ENCODE peak calls at places on chromosome 7, in eight cellular contexts. K is fibroblast of the aortic adventitia; J is activated CD4-positive, alpha-beta T cell treated with anti-CD3 and anti-CD28 coated beads, Interleukin-2, amount 50 U/mL, for 1 hour; L is kidney; X is activated T-helper 9 cell treated with anti-CD3 and anti-CD28 coated beads, Interleukin-2, amount 50 U/mL, for 16 hours; U is NCI-H1092 treated with DMSO at 0.1 percent for 48 hours; Z is psoas muscle; N is Peyer's patch. W is an unnamed sample.

GRCh38 chr7:127064-127598 is 65.2 kb upstream of the FAM20C start:
- DNase-seq in U (no peak), N (no peak), K (no peak), J (no peak), L (no peak), Z (no peak), X (no peak), W (no peak)

GRCh38 chr7:33806284-33807157 is 98.8 kb upstream of the BMPER start:
- DNase-seq in N (no peak), Z (no peak), L (no peak), J (no peak), K (peak; percentile 81), X (no peak), U (no peak), W (no peak)

GRCh38 chr7:1924185-1924817 is 254.2 kb downstream of the ELFN1 start:
- DNase-seq in Z (no peak), U (no peak), J (no peak), N (no peak), X (no peak), K (peak; percentile 77), L (peak; percentile 14), W (no peak)

GRCh38 chr7:2508327-2509231 is 11.0 kb upstream of the LFNG start:
- DNase-seq in X (peak; percentile 60), L (peak; percentile 95), Z (peak; percentile 70), J (peak; percentile 73), N (peak; percentile 94), U (no peak), K (no peak), W (no peak)

GRCh38 chr7:156223935-156224334 is 411.7 kb upstream of the SHH start:
- DNase-seq in U (no peak), Z (no peak), K (no peak), L (no peak), J (no peak), X (no peak), N (no peak), W (no peak)

GRCh38 chr7:5143935-5144903 is 45.8 kb upstream of the WIPI2 start:
- DNase-seq in K (peak; percentile 1), J (peak; percentile 66), X (peak; percentile 64), L (peak; percentile 76), Z (peak; percentile 16), U (peak; percentile 11), N (peak; percentile 63), W (no peak)

GRCh38 chr7:415646-416525 is 103.8 kb downstream of the PDGFA start:
- DNase-seq in N (no peak), K (no peak), L (peak; percentile 48), U (no peak), J (no peak), Z (no peak), X (no peak), W (no peak)

GRCh38 chr7:95620631-95621030 is 24.3 kb upstream of the PDK4 start:
- DNase-seq in J (no peak), K (no peak), Z (no peak), U (no peak), X (no peak), L (no peak), N (no peak), W (no peak)

GRCh38 chr7:91759205-91759863 is 121.2 kb downstream of the MTERF1 start:
- DNase-seq in Z (no peak), N (no peak), J (no peak), X (no peak), U (no peak), L (peak; percentile 71), K (peak; percentile 32), W (no peak)

GRCh38 chr7:129635300-129636029 is 23.9 kb downstream of the NRF1 start:
- DNase-seq in Z (peak; percentile 40), N (peak; percentile 62), X (peak; percentile 28), L (no peak), U (peak; percentile 82), J (peak; percentile 63), K (peak; percentile 83), W (peak; percentile 48)

GRCh38 chr7:155454183-155455112 is 3.5 kb upstream of the EN2 start:
- DNase-seq in U (peak; percentile 45), N (no peak), Z (no peak), X (no peak), L (peak; percentile 43), K (no peak), J (no peak), W (no peak)

GRCh38 chr7:44986218-44987053 is 7.6 kb upstream of the MYO1G start:
- DNase-seq in J (peak; percentile 95), U (peak; percentile 95), L (peak; percentile 98), K (peak; percentile 96), Z (peak; percentile 95), X (peak; percentile 93), N (peak; percentile 93), W (peak; percentile 85)

GRCh38 chr7:67551027-67551426 is 554.4 kb downstream of the TYW1 start:
- DNase-seq in J (no peak), N (no peak), U (peak; percentile 95), K (no peak), Z (no peak), L (no peak), X (no peak), W (no peak)

GRCh38 chr7:34158754-34159153 is 253.4 kb downstream of the BMPER start:
- DNase-seq in K (no peak), X (no peak), L (no peak), N (no peak), J (no peak), U (peak; percentile 37), Z (peak; percentile 45), W (no peak)

GRCh38 chr7:104106106-104106505 is 101.7 kb downstream of the ORC5 start:
- DNase-seq in L (no peak), X (no peak), Z (no peak), U (peak; percentile 51), J (no peak), N (no peak), K (peak; percentile 46), W (no peak)

GRCh38 chr7:29921404-29922010 is 68.1 kb downstream of the SCRN1 start:
- DNase-seq in K (peak; percentile 73), X (peak; percentile 5), L (no peak), J (peak; percentile 20), Z (no peak), U (peak; percentile 79), N (peak; percentile 23), W (peak; percentile 5)

GRCh38 chr7:149642579-149642978 is 130.8 kb downstream of the ZNF467 start:
- DNase-seq in L (no peak), J (no peak), U (no peak), X (no peak), N (no peak), Z (no peak), K (no peak), W (no peak)

GRCh38 chr7:155901176-155901575 is 88.9 kb upstream of the SHH start:
- DNase-seq in X (no peak), N (no peak), L (peak; percentile 39), K (no peak), J (no peak), U (no peak), Z (no peak), W (no peak)

GRCh38 chr7:112272921-112273561 is 66.5 kb downstream of the ZNF277 start:
- DNase-seq in Z (no peak), J (no peak), K (no peak), N (no peak), X (no peak), U (peak; percentile 50), L (no peak), W (no peak)

GRCh38 chr7:114243646-114244045 is 171.0 kb upstream of the FOXP2 start:
- DNase-seq in N (no peak), L (no peak), X (no peak), U (no peak), K (no peak), J (no peak), Z (no peak), W (no peak)

GRCh38 chr7:80681272-80681885 is 42.9 kb downstream of the CD36 start:
- DNase-seq in Z (no peak), N (no peak), J (no peak), K (peak; percentile 50), U (peak; percentile 63), L (no peak), X (no peak), W (no peak)

GRCh38 chr7:151719031-151719894 is 157.7 kb downstream of the PRKAG2 start:
- DNase-seq in X (no peak), U (no peak), J (no peak), L (no peak), N (no peak), Z (no peak), K (no peak), W (no peak)

GRCh38 chr7:6074612-6075380 is 43.6 kb downstream of the ANKRD61 start:
- DNase-seq in X (no peak), K (no peak), N (no peak), U (no peak), Z (no peak), J (no peak), L (peak; percentile 18), W (no peak)

GRCh38 chr7:65216469-65216868 is 157.2 kb upstream of the ZNF92 start:
- DNase-seq in Z (no peak), J (peak; percentile 51), U (peak; percentile 74), N (peak; percentile 63), K (peak; percentile 22), X (peak; percentile 31), L (peak; percentile 67), W (peak; percentile 54)

GRCh38 chr7:155594163-155594732 is 47.9 kb upstream of the CNPY1 start:
- DNase-seq in K (no peak), Z (no peak), X (no peak), L (peak; percentile 66), U (no peak), N (no peak), J (no peak), W (no peak)

GRCh38 chr7:85750454-85750949 is 563.6 kb upstream of the SEMA3D start:
- DNase-seq in L (no peak), J (no peak), K (peak; percentile 40), U (peak; percentile 50), N (no peak), X (no peak), Z (no peak), W (peak; percentile 41)

GRCh38 chr7:37683263-37684120 is at the start of gene GPR141:
- DNase-seq in Z (no peak), J (no peak), L (no peak), U (no peak), X (no peak), N (no peak), K (no peak), W (peak; percentile 19)

GRCh38 chr7:29598607-29599006 is 35.0 kb downstream of the PRR15 start:
- DNase-seq in U (peak; percentile 14), X (no peak), N (no peak), J (no peak), L (no peak), K (no peak), Z (no peak), W (no peak)

GRCh38 chr7:54785261-54785660 is 26.2 kb upstream of the SEC61G start:
- DNase-seq in X (no peak), J (no peak), Z (no peak), K (no peak), U (no peak), L (no peak), N (no peak), W (no peak)

GRCh38 chr7:1933066-1933835 is 263.2 kb downstream of the ELFN1 start:
- DNase-seq in L (no peak), Z (no peak), X (no peak), J (no peak), N (no peak), K (no peak), U (peak; percentile 88), W (no peak)